ENCODE peak calls at places on chromosomes 6 and 20, in six cellular contexts. E, V, J, O, G and I are unnamed samples.

GRCh38 chr20:4324611-4325238 is 309.4 kb upstream of the RNF24 start:
- DNase-seq in E (no peak), V (no peak), J (no peak), O (no peak), G (no peak), I (no peak)

GRCh38 chr6:114939630-114940029 is 596.8 kb upstream of the HS3ST5 start:
- DNase-seq in E (no peak), V (no peak), J (no peak), O (no peak), G (no peak), I (no peak)

GRCh38 chr20:5621305-5621704 is 128.9 kb upstream of the SHLD1 start:
- DNase-seq in E (peak; percentile 67), V (no peak), J (peak; percentile 64), O (no peak), G (no peak), I (no peak)

GRCh38 chr6:133705731-133706130 is 183.2 kb upstream of the TCF21 start:
- DNase-seq in E (no peak), V (peak; percentile 82), J (no peak), O (no peak), G (no peak), I (no peak)

GRCh38 chr6:13709698-13710551 is 1.7 kb downstream of the RANBP9 start:
- DNase-seq in E (peak; percentile 49), V (peak; percentile 40), J (peak; percentile 72), O (no peak), G (no peak), I (no peak)

GRCh38 chr6:33840064-33840926 is 36.5 kb upstream of the MLN start:
- DNase-seq in E (peak; percentile 95), V (peak; percentile 95), J (peak; percentile 88), O (no peak), G (peak; percentile 46), I (peak; percentile 85)

GRCh38 chr20:10637563-10637962 is 36.2 kb downstream of the JAG1 start:
- DNase-seq in E (no peak), V (no peak), J (peak; percentile 19), O (no peak), G (no peak), I (no peak)

GRCh38 chr6:147297663-147298313 is 93.6 kb downstream of the STXBP5 start:
- DNase-seq in E (no peak), V (no peak), J (no peak), O (no peak), G (no peak), I (no peak)

GRCh38 chr6:144644776-144645175 is 359.6 kb downstream of the UTRN start:
- DNase-seq in E (peak; percentile 85), V (no peak), J (no peak), O (no peak), G (no peak), I (no peak)

GRCh38 chr6:137217801-137218472 is 1.2 kb downstream of the IFNGR1 start:
- DNase-seq in E (no peak), V (no peak), J (peak; percentile 40), O (no peak), G (no peak), I (no peak)

GRCh38 chr6:73134588-73134987 is 90.7 kb downstream of the KHDC1L start:
- DNase-seq in E (peak; percentile 19), V (peak; percentile 33), J (peak; percentile 47), O (no peak), G (no peak), I (no peak)

GRCh38 chr20:35883341-35883777 is 70.9 kb downstream of the SCAND1 start:
- DNase-seq in E (no peak), V (peak; percentile 26), J (no peak), O (no peak), G (no peak), I (no peak)

GRCh38 chr20:20215976-20216727 is 151.8 kb upstream of the INSM1 start:
- DNase-seq in E (no peak), V (no peak), J (no peak), O (no peak), G (no peak), I (no peak)

GRCh38 chr20:43631598-43631997 is 35.3 kb upstream of the MYBL2 start:
- DNase-seq in E (no peak), V (no peak), J (no peak), O (no peak), G (no peak), I (no peak)

GRCh38 chr20:47379433-47380150 is 23.1 kb upstream of the ZMYND8 start:
- DNase-seq in E (peak; percentile 93), V (peak; percentile 96), J (no peak), O (no peak), G (peak; percentile 85), I (peak; percentile 63)

GRCh38 chr20:23320317-23320716 is 30.3 kb upstream of the NXT1 start:
- DNase-seq in E (peak; percentile 42), V (peak; percentile 25), J (peak; percentile 21), O (no peak), G (no peak), I (no peak)

GRCh38 chr20:57891067-57891466 is 181.3 kb upstream of the PMEPA1 start:
- DNase-seq in E (no peak), V (no peak), J (no peak), O (peak; percentile 46), G (no peak), I (no peak)

DNA sequence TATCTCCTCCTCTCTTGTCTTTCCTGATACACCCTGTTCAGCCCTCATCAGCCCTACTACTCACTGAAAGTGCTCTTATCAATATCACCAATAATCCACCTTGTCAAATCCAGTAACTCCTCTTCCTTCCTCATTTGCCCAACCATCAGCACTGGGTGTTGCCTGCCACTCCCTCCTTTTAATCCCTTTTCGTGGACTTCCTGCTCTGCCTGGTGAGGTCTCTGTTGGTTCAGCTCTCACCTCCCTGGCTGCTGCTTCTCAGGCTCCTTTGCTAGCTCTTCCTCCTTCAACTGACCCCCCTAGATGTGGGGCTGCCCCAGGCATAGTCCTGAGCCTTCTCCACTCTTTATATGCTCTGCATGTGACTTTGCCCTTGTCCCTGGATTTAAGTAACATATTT is 92.5 kb downstream of the PREP start:
- DNase-seq in E (no peak), V (no peak), J (no peak), O (no peak), G (no peak), I (no peak)
- TF ChIP-seq CTCF in E (no peak), V (no peak), J (no peak), O (no peak), G (no peak), I (no peak)

GRCh38 chr6:155121699-155122098 is 126.6 kb downstream of the TIAM2 start:
- DNase-seq in E (peak; percentile 17), V (no peak), J (no peak), O (peak; percentile 67), G (no peak), I (no peak)
- H3K4me3 ChIP-seq in E (no peak overlapping the region), V (no peak overlapping the region), J (no peak overlapping the region), O (peak overlapping the region; percentile 5), G (peak overlapping the region; percentile 14), I (no peak overlapping the region)

DNA sequence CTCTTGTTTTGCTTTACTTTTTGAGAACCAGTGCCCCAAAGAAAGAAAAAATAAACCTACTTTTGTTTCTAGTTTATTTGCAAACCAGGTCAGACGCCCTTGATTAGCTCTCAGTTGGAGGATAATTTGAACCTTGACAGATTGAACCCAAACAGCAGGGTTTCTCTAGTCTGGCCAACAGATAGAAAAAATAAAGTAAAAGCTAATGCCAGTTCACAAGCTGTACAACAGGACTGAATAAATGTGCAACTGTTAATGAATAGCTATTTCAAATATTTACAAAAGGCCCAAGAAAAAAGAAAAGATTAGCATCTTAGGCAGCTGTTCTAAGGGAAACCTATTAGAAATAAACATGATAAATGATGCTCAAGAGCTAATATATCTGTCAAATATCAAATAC is 331.8 kb downstream of the CDKAL1 start:
- DNase-seq in E (no peak), V (no peak), J (no peak), O (no peak), G (no peak), I (no peak)
- TF ChIP-seq CTCF in E (no peak), V (no peak), J (no peak), O (no peak), G (no peak), I (no peak)

GRCh38 chr6:42566614-42567208 is 2.9 kb downstream of the UBR2 start:
- DNase-seq in E (no peak), V (no peak), J (no peak), O (no peak), G (no peak), I (no peak)

GRCh38 chr6:42569102-42570028 is 5.5 kb downstream of the UBR2 start:
- DNase-seq in E (peak; percentile 91), V (peak; percentile 90), J (peak; percentile 91), O (no peak), G (no peak), I (peak; percentile 83)

GRCh38 chr6:42571611-42572342 is 7.9 kb downstream of the UBR2 start:
- DNase-seq in E (no peak), V (no peak), J (no peak), O (no peak), G (no peak), I (no peak)

GRCh38 chr6:42572523-42572922 is 8.7 kb downstream of the UBR2 start:
- DNase-seq in E (no peak), V (no peak), J (no peak), O (no peak), G (no peak), I (no peak)
- H3K4me3 ChIP-seq in E (no peak overlapping the region), V (no peak overlapping the region), J (no peak overlapping the region), O (no peak overlapping the region), G (no peak overlapping the region), I (no peak overlapping the region)

GRCh38 chr20:18254615-18255014 is 33.7 kb upstream of the ZNF133 start:
- DNase-seq in E (no peak), V (no peak), J (no peak), O (no peak), G (no peak), I (no peak)

GRCh38 chr20:18256440-18257090 is 31.8 kb upstream of the ZNF133 start:
- DNase-seq in E (no peak), V (no peak), J (no peak), O (no peak), G (no peak), I (no peak)

GRCh38 chr20:18259730-18260129 is 28.6 kb upstream of the ZNF133 start:
- DNase-seq in E (no peak), V (no peak), J (no peak), O (no peak), G (no peak), I (no peak)

GRCh38 chr20:18255526-18255925 is 32.8 kb upstream of the ZNF133 start:
- DNase-seq in E (no peak), V (no peak), J (no peak), O (no peak), G (no peak), I (no peak)

GRCh38 chr20:18258126-18258860 is 30.0 kb upstream of the ZNF133 start:
- DNase-seq in E (no peak), V (no peak), J (no peak), O (no peak), G (no peak), I (no peak)
- TF ChIP-seq CTCF in E (no peak), V (no peak), J (no peak), O (no peak), G (no peak), I (no peak)

DNA sequence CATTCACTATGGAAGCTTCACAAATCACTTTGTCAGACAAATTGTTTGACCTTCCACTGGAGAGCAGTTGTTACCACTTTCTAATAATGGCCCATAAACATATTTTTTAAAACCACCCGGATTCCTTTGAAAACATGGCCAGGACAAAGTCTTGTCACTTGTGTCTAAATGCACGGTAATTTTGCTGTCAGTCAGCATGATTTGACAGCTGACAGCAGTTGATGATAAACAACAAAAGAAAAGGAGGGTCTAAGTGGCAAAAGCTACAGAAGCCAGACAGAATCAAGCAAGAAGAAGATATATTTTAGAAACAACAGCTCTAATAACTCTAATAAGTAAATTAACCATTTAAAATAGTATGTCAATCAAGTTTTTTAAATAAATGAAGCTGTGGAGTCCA is 27.7 kb upstream of the CARMIL1 start:
- DNase-seq in E (no peak), V (no peak), J (no peak), O (no peak), G (no peak), I (no peak)
- H3K4me3 ChIP-seq in E (no peak overlapping the region), V (no peak overlapping the region), J (no peak overlapping the region), O (no peak overlapping the region), G (no peak overlapping the region), I (no peak overlapping the region)